ENCODE peak calls at places on chromosomes 11 and 22, in eight cellular contexts. I is lung, N is spleen, U is PC-3, L is heart right ventricle, M is gastrocnemius medialis, G is fibroblast of lung, V is tibial nerve. K is an unnamed sample.

GRCh38 chr11:5705688-5706087 is 16.1 kb downstream of the TRIM22 start:
- DNase-seq in G (peak; percentile 39), V (no peak), I (no peak), L (no peak), M (no peak), N (no peak), U (no peak), K (no peak)

GRCh38 chr11:124198852-124199389 is 15.8 kb downstream of the OR10D3 start:
- DNase-seq in N (no peak), U (no peak), V (no peak), M (no peak), G (no peak), I (no peak), L (no peak), K (no peak)

GRCh38 chr11:66868726-66869291 is 11.9 kb downstream of the LRFN4 start:
- DNase-seq in L (no peak), N (peak; percentile 92), G (peak; percentile 15), M (no peak), V (no peak), I (peak; percentile 72), U (peak; percentile 87), K (no peak)

GRCh38 chr22:36913431-36914382 is at the start of gene CSF2RB:
- DNase-seq in M (peak; percentile 28), V (peak; percentile 34), U (no peak), L (no peak), I (peak; percentile 58), G (no peak), N (peak; percentile 91), K (peak; percentile 76)

GRCh38 chr22:35315141-35315854 is 15.6 kb downstream of the TOM1 start:
- DNase-seq in G (no peak), V (no peak), L (peak; percentile 55), M (peak; percentile 89), U (no peak), I (no peak), N (peak; percentile 37), K (no peak)

GRCh38 chr22:46471901-46472721 is 65.3 kb downstream of the CELSR1 start:
- DNase-seq in U (no peak), G (peak; percentile 70), N (no peak), L (no peak), I (no peak), M (no peak), V (no peak), K (no peak)

GRCh38 chr11:1453611-1454386 is 32.8 kb downstream of the MOB2 start:
- DNase-seq in V (no peak), N (no peak), I (peak; percentile 55), L (no peak), M (no peak), U (peak; percentile 23), G (no peak), K (peak; percentile 36)

GRCh38 chr11:132925825-132926469 is 606.4 kb downstream of the OPCML start:
- DNase-seq in U (no peak), M (no peak), V (no peak), N (no peak), I (no peak), L (no peak), G (no peak), K (no peak)

GRCh38 chr11:69287968-69288882 is 5.7 kb upstream of the MYEOV start:
- DNase-seq in L (no peak), I (peak; percentile 83), M (no peak), G (no peak), N (no peak), V (no peak), U (no peak), K (no peak)

GRCh38 chr11:122743949-122744876 is 88.7 kb downstream of the UBASH3B start:
- DNase-seq in G (no peak), N (peak; percentile 88), L (no peak), I (no peak), M (peak; percentile 17), V (peak; percentile 29), U (no peak), K (no peak)

GRCh38 chr11:124586247-124586860 is 16.6 kb downstream of the OR8A1 start:
- DNase-seq in V (peak; percentile 68), M (peak; percentile 14), G (peak; percentile 32), U (peak; percentile 84), L (peak; percentile 56), N (no peak), I (peak; percentile 51), K (peak; percentile 46)

GRCh38 chr22:26168934-26169311 is 339 bp upstream of the SEZ6L start:
- DNase-seq in U (no peak), L (no peak), G (peak; percentile 6), N (no peak), M (no peak), V (no peak), I (no peak), K (peak; percentile 17)
- H3K4me3 ChIP-seq in U (no peak overlapping the region), L (no peak overlapping the region), G (no peak overlapping the region), N (peak overlapping the region; percentile 25), M (peak overlapping the region; percentile 43), V (no peak overlapping the region), I (no peak overlapping the region), K (peak overlapping the region; percentile 52)

GRCh38 chr11:16028406-16028805 is 327.9 kb downstream of the SOX6 start:
- DNase-seq in I (no peak), U (no peak), L (no peak), V (no peak), M (no peak), G (peak; percentile 47), N (no peak), K (no peak)
- TF ChIP-seq CTCF in I (no peak), U (no peak), L (no peak), V (no peak), M (no peak), G (no peak), N (no peak), K (no peak)

GRCh38 chr22:38315801-38316339 is 1.4 kb downstream of the CSNK1E start:
- DNase-seq in L (no peak), U (no peak), V (no peak), M (no peak), N (peak; percentile 73), G (no peak), I (no peak), K (no peak)
- H3K4me1 ChIP-seq in L (peaks cover 67% of the 10 kb centered on the region), U (peaks cover 54% of the 10 kb centered on the region), V (peaks cover 53% of the 10 kb centered on the region), M (peaks cover 52% of the 10 kb centered on the region), N (peaks cover 73% of the 10 kb centered on the region), G (peaks cover 40% of the 10 kb centered on the region), I (peaks cover 22% of the 10 kb centered on the region), K (peaks cover 61% of the 10 kb centered on the region)

GRCh38 chr11:61830318-61831105 is 2.4 kb downstream of the FADS2 start:
- DNase-seq in U (no peak), V (peak; percentile 30), M (no peak), N (no peak), G (peak; percentile 46), L (no peak), I (no peak), K (no peak)
- H3K4me3 ChIP-seq in U (peak overlapping the region; percentile 88), V (no peak overlapping the region), M (peak overlapping the region; percentile 1), N (no peak overlapping the region), G (peak overlapping the region; percentile 91), L (no peak overlapping the region), I (no peak overlapping the region), K (no peak overlapping the region)

DNA sequence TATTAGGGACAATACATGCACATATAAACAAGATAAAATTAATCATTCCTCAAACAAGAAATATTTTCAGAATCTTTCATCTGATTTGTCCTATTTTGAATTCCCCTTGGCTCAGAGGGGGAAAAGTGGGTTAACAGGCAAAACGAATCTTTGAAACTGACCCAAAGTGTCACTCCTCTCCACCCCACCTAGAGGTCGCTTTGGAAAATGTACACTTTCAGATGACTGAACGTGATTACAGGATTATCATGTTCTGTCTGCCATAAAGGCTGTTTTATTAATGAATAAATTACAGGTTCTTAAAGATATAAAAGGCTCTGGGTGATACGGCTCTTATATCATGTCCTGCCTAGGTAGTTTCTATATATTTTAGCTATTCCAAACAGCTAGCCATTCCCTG is 1735.0 kb downstream of the LRRC4C start:
- DNase-seq in V (no peak), U (peak; percentile 14), I (no peak), N (no peak), L (no peak), G (no peak), M (no peak), K (no peak)
- TF ChIP-seq CTCF in V (no peak), U (peak; percentile 41), I (no peak), N (no peak), L (no peak), G (no peak), M (no peak), K (no peak)

DNA sequence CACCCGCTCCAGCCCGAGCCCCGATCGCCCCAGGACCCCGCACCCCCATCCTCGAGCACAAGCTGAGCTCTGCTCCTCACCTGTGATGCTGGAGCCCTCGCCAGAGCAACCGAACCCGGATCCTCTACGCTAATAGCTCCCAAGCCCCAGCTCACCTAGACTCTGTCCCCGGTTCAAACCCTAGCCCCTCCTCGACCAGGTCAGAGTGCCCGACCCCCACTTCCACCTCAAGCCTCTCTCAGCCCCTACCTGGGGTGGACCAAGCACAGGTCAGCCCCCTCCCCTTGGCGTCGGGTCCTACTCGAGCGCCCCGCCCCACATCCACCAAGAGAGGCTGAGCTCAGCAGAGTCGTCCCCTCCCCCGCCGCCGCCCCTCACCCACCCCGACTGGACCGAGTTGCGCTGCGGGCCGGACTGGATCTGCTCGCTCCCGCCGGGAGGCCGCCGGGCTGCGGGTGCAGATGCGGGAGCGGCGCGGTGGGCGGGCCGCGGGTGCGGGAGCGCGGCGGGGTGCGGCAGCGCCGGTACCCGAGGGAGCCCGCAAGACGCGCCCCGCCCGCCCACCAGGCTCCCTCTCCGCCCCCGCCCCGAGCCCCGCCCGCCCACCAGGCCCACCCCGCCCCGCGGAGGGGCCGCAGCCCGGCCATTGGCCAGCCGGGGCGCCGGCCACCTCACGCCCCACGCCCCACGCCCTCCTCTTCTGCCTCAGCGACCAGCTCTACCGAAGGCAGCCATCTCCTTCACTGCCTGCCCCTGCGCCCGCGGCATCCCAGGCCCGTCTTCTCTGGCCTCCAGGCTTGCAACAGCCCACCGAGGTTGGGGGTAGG is 577 bp upstream of the DKK3 start:
- DNase-seq in U (no peak), G (peak; percentile 64), N (no peak), M (no peak), L (peak; percentile 68), V (no peak), I (no peak), K (peak; percentile 69)
- H3K4me1 ChIP-seq in U (peaks cover 10% of the 10 kb centered on the region), G (peaks cover 29% of the 10 kb centered on the region), N (peaks cover 22% of the 10 kb centered on the region), M (peaks cover 14% of the 10 kb centered on the region), L (peaks cover 49% of the 10 kb centered on the region), V (peaks cover 33% of the 10 kb centered on the region), I (peaks cover 6% of the 10 kb centered on the region), K (peaks cover 16% of the 10 kb centered on the region)